ENCODE peak calls at places on chromosomes 6 and 20, in eight cellular contexts. One of them, this sample, is unnamed.

GRCh38 chr6:104418839-104419238 is 440.9 kb downstream of the HACE1 start:
- DNase-seq in cardiac muscle cell: no peak
- DNase-seq in fibroblast of lung: no peak
- DNase-seq in fibroblast of villous mesenchyme: no peak
- DNase-seq in dorsolateral prefrontal cortex: no peak
- DNase-seq in right atrium auricular region: no peak
- DNase-seq in AG04450: no peak
- DNase-seq in astrocyte: no peak
- DNase-seq in this sample: no peak

GRCh38 chr6:67888886-67889681 is 746.0 kb upstream of the ADGRB3 start:
- DNase-seq in cardiac muscle cell: no peak
- DNase-seq in fibroblast of lung: peak
- DNase-seq in fibroblast of villous mesenchyme: no peak
- DNase-seq in dorsolateral prefrontal cortex: no peak
- DNase-seq in right atrium auricular region: no peak
- DNase-seq in AG04450: no peak
- DNase-seq in astrocyte: peak
- DNase-seq in this sample: no peak

GRCh38 chr20:63628246-63628975 is 1.5 kb upstream of the GMEB2 start:
- DNase-seq in cardiac muscle cell: peak
- DNase-seq in fibroblast of lung: peak
- DNase-seq in fibroblast of villous mesenchyme: peak
- DNase-seq in dorsolateral prefrontal cortex: no peak
- DNase-seq in right atrium auricular region: peak
- DNase-seq in AG04450: peak
- DNase-seq in astrocyte: peak
- DNase-seq in this sample: no peak

GRCh38 chr20:47318596-47319516 is 37.6 kb downstream of the ZMYND8 start:
- DNase-seq in cardiac muscle cell: peak
- DNase-seq in fibroblast of lung: peak
- DNase-seq in fibroblast of villous mesenchyme: peak
- DNase-seq in dorsolateral prefrontal cortex: peak
- DNase-seq in right atrium auricular region: peak
- DNase-seq in AG04450: no peak
- DNase-seq in astrocyte: peak
- DNase-seq in this sample: no peak

GRCh38 chr20:63626424-63627128 is at the start of gene GMEB2:
- DNase-seq in cardiac muscle cell: no peak
- DNase-seq in fibroblast of lung: no peak
- DNase-seq in fibroblast of villous mesenchyme: peak
- DNase-seq in dorsolateral prefrontal cortex: peak
- DNase-seq in right atrium auricular region: no peak
- DNase-seq in AG04450: no peak
- DNase-seq in astrocyte: peak
- DNase-seq in this sample: no peak

GRCh38 chr6:139291813-139292619 is at the start of gene TXLNB:
- DNase-seq in cardiac muscle cell: peak
- DNase-seq in fibroblast of lung: peak
- DNase-seq in fibroblast of villous mesenchyme: peak
- DNase-seq in dorsolateral prefrontal cortex: peak
- DNase-seq in right atrium auricular region: peak
- DNase-seq in AG04450: peak
- DNase-seq in astrocyte: peak
- DNase-seq in this sample: no peak

GRCh38 chr6:1199981-1200637 is 111.8 kb upstream of the FOXQ1 start:
- DNase-seq in cardiac muscle cell: no peak
- DNase-seq in fibroblast of lung: no peak
- DNase-seq in fibroblast of villous mesenchyme: no peak
- DNase-seq in dorsolateral prefrontal cortex: no peak
- DNase-seq in right atrium auricular region: no peak
- DNase-seq in AG04450: no peak
- DNase-seq in astrocyte: no peak
- DNase-seq in this sample: no peak

GRCh38 chr6:30635834-30636233 is 9.2 kb downstream of the ATAT1 start:
- DNase-seq in cardiac muscle cell: no peak
- DNase-seq in fibroblast of lung: no peak
- DNase-seq in fibroblast of villous mesenchyme: no peak
- DNase-seq in dorsolateral prefrontal cortex: no peak
- DNase-seq in right atrium auricular region: no peak
- DNase-seq in AG04450: no peak
- DNase-seq in astrocyte: no peak
- DNase-seq in this sample: no peak

GRCh38 chr20:16821211-16822089 is 73.3 kb downstream of the OTOR start:
- DNase-seq in cardiac muscle cell: peak
- DNase-seq in fibroblast of lung: peak
- DNase-seq in fibroblast of villous mesenchyme: peak
- DNase-seq in dorsolateral prefrontal cortex: no peak
- DNase-seq in right atrium auricular region: no peak
- DNase-seq in AG04450: no peak
- DNase-seq in astrocyte: peak
- DNase-seq in this sample: no peak

GRCh38 chr6:32980488-32981038 is 12.2 kb downstream of the BRD2 start:
- DNase-seq in cardiac muscle cell: no peak
- DNase-seq in fibroblast of lung: no peak
- DNase-seq in fibroblast of villous mesenchyme: no peak
- DNase-seq in dorsolateral prefrontal cortex: no peak
- DNase-seq in right atrium auricular region: no peak
- DNase-seq in AG04450: no peak
- DNase-seq in astrocyte: no peak
- DNase-seq in this sample: no peak

GRCh38 chr6:111926731-111927302 is 53.6 kb upstream of the FYN start:
- DNase-seq in cardiac muscle cell: no peak
- DNase-seq in fibroblast of lung: no peak
- DNase-seq in fibroblast of villous mesenchyme: no peak
- DNase-seq in dorsolateral prefrontal cortex: no peak
- DNase-seq in right atrium auricular region: no peak
- DNase-seq in AG04450: no peak
- DNase-seq in astrocyte: no peak
- DNase-seq in this sample: no peak

GRCh38 chr6:144264270-144265060 is 20.7 kb upstream of the UTRN start:
- DNase-seq in cardiac muscle cell: peak
- DNase-seq in fibroblast of lung: peak
- DNase-seq in fibroblast of villous mesenchyme: peak
- DNase-seq in dorsolateral prefrontal cortex: no peak
- DNase-seq in right atrium auricular region: no peak
- DNase-seq in AG04450: peak
- DNase-seq in astrocyte: peak
- DNase-seq in this sample: peak

GRCh38 chr20:58688838-58689237 is 3.8 kb upstream of the NPEPL1 start:
- DNase-seq in cardiac muscle cell: peak
- DNase-seq in fibroblast of lung: no peak
- DNase-seq in fibroblast of villous mesenchyme: peak
- DNase-seq in dorsolateral prefrontal cortex: no peak
- DNase-seq in right atrium auricular region: peak
- DNase-seq in AG04450: no peak
- DNase-seq in astrocyte: no peak
- DNase-seq in this sample: no peak

GRCh38 chr6:14658909-14659561 is 541.5 kb downstream of the CD83 start:
- DNase-seq in cardiac muscle cell: peak
- DNase-seq in fibroblast of lung: no peak
- DNase-seq in fibroblast of villous mesenchyme: no peak
- DNase-seq in dorsolateral prefrontal cortex: no peak
- DNase-seq in right atrium auricular region: no peak
- DNase-seq in AG04450: no peak
- DNase-seq in astrocyte: no peak
- DNase-seq in this sample: no peak

GRCh38 chr6:143465546-143465945 is 14.9 kb downstream of the PEX3 start:
- DNase-seq in cardiac muscle cell: peak
- DNase-seq in fibroblast of lung: peak
- DNase-seq in fibroblast of villous mesenchyme: no peak
- DNase-seq in dorsolateral prefrontal cortex: no peak
- DNase-seq in right atrium auricular region: no peak
- DNase-seq in AG04450: no peak
- DNase-seq in astrocyte: no peak
- DNase-seq in this sample: no peak

GRCh38 chr6:31210119-31210518 is 39.6 kb upstream of the POU5F1 start:
- DNase-seq in cardiac muscle cell: no peak
- DNase-seq in fibroblast of lung: no peak
- DNase-seq in fibroblast of villous mesenchyme: no peak
- DNase-seq in dorsolateral prefrontal cortex: no peak
- DNase-seq in right atrium auricular region: no peak
- DNase-seq in AG04450: no peak
- DNase-seq in astrocyte: no peak
- DNase-seq in this sample: no peak

GRCh38 chr6:41449399-41450245 is 96.6 kb upstream of the FOXP4 start:
- DNase-seq in cardiac muscle cell: peak
- DNase-seq in fibroblast of lung: no peak
- DNase-seq in fibroblast of villous mesenchyme: peak
- DNase-seq in dorsolateral prefrontal cortex: no peak
- DNase-seq in right atrium auricular region: no peak
- DNase-seq in AG04450: no peak
- DNase-seq in astrocyte: no peak
- DNase-seq in this sample: no peak

GRCh38 chr6:24991748-24992467 is 56.1 kb upstream of the RIPOR2 start:
- DNase-seq in cardiac muscle cell: peak
- DNase-seq in fibroblast of lung: no peak
- DNase-seq in fibroblast of villous mesenchyme: peak
- DNase-seq in dorsolateral prefrontal cortex: no peak
- DNase-seq in right atrium auricular region: no peak
- DNase-seq in AG04450: no peak
- DNase-seq in astrocyte: no peak
- DNase-seq in this sample: no peak

GRCh38 chr20:3661060-3661820 is 2.0 kb downstream of the GFRA4 start:
- DNase-seq in cardiac muscle cell: no peak
- DNase-seq in fibroblast of lung: no peak
- DNase-seq in fibroblast of villous mesenchyme: no peak
- DNase-seq in dorsolateral prefrontal cortex: peak
- DNase-seq in right atrium auricular region: no peak
- DNase-seq in AG04450: no peak
- DNase-seq in astrocyte: no peak
- DNase-seq in this sample: no peak

GRCh38 chr20:63682384-63683139 is 13.9 kb upstream of the TNFRSF6B start:
- DNase-seq in cardiac muscle cell: peak
- DNase-seq in fibroblast of lung: peak
- DNase-seq in fibroblast of villous mesenchyme: peak
- DNase-seq in dorsolateral prefrontal cortex: peak
- DNase-seq in right atrium auricular region: peak
- DNase-seq in AG04450: peak
- DNase-seq in astrocyte: peak
- DNase-seq in this sample: peak

GRCh38 chr6:90105766-90106165 is 190.9 kb downstream of the BACH2 start:
- DNase-seq in cardiac muscle cell: peak
- DNase-seq in fibroblast of lung: no peak
- DNase-seq in fibroblast of villous mesenchyme: no peak
- DNase-seq in dorsolateral prefrontal cortex: no peak
- DNase-seq in right atrium auricular region: no peak
- DNase-seq in AG04450: no peak
- DNase-seq in astrocyte: no peak
- DNase-seq in this sample: no peak

GRCh38 chr6:167829513-167829912 is 2.8 kb downstream of the AFDN start:
- DNase-seq in cardiac muscle cell: no peak
- DNase-seq in fibroblast of lung: peak
- DNase-seq in fibroblast of villous mesenchyme: peak
- DNase-seq in dorsolateral prefrontal cortex: no peak
- DNase-seq in right atrium auricular region: no peak
- DNase-seq in AG04450: no peak
- DNase-seq in astrocyte: peak
- DNase-seq in this sample: no peak
- H3K4me3 ChIP-seq in cardiac muscle cell: peak
- H3K4me3 ChIP-seq in fibroblast of lung: no peak
- H3K4me3 ChIP-seq in fibroblast of villous mesenchyme: no peak
- H3K4me3 ChIP-seq in dorsolateral prefrontal cortex: no peak
- H3K4me3 ChIP-seq in right atrium auricular region: no peak
- H3K4me3 ChIP-seq in AG04450: no peak
- H3K4me3 ChIP-seq in astrocyte: no peak
- H3K4me3 ChIP-seq in this sample: no peak

GRCh38 chr6:107173779-107174178 is 58.5 kb upstream of the BEND3 start:
- DNase-seq in cardiac muscle cell: peak
- DNase-seq in fibroblast of lung: peak
- DNase-seq in fibroblast of villous mesenchyme: no peak
- DNase-seq in dorsolateral prefrontal cortex: no peak
- DNase-seq in right atrium auricular region: no peak
- DNase-seq in AG04450: no peak
- DNase-seq in astrocyte: peak
- DNase-seq in this sample: no peak

GRCh38 chr6:107180114-107180513 is 64.8 kb upstream of the BEND3 start:
- DNase-seq in cardiac muscle cell: no peak
- DNase-seq in fibroblast of lung: no peak
- DNase-seq in fibroblast of villous mesenchyme: no peak
- DNase-seq in dorsolateral prefrontal cortex: no peak
- DNase-seq in right atrium auricular region: no peak
- DNase-seq in AG04450: no peak
- DNase-seq in astrocyte: no peak
- DNase-seq in this sample: no peak

GRCh38 chr6:107179004-107179403 is 63.7 kb upstream of the BEND3 start:
- DNase-seq in cardiac muscle cell: peak
- DNase-seq in fibroblast of lung: no peak
- DNase-seq in fibroblast of villous mesenchyme: peak
- DNase-seq in dorsolateral prefrontal cortex: no peak
- DNase-seq in right atrium auricular region: no peak
- DNase-seq in AG04450: no peak
- DNase-seq in astrocyte: no peak
- DNase-seq in this sample: no peak
- TF ChIP-seq CTCF in cardiac muscle cell: peak
- TF ChIP-seq CTCF in fibroblast of lung: peak
- TF ChIP-seq CTCF in fibroblast of villous mesenchyme: peak
- TF ChIP-seq CTCF in dorsolateral prefrontal cortex: peak
- TF ChIP-seq CTCF in right atrium auricular region: peak
- TF ChIP-seq CTCF in AG04450: peak
- TF ChIP-seq CTCF in astrocyte: peak
- TF ChIP-seq CTCF in this sample: peak

GRCh38 chr6:3746696-3747095 is 4.8 kb downstream of the PXDC1 start:
- DNase-seq in cardiac muscle cell: no peak
- DNase-seq in fibroblast of lung: no peak
- DNase-seq in fibroblast of villous mesenchyme: no peak
- DNase-seq in dorsolateral prefrontal cortex: no peak
- DNase-seq in right atrium auricular region: no peak
- DNase-seq in AG04450: no peak
- DNase-seq in astrocyte: no peak
- DNase-seq in this sample: no peak

GRCh38 chr6:3748726-3749389 is 2.7 kb downstream of the PXDC1 start:
- DNase-seq in cardiac muscle cell: no peak
- DNase-seq in fibroblast of lung: no peak
- DNase-seq in fibroblast of villous mesenchyme: peak
- DNase-seq in dorsolateral prefrontal cortex: no peak
- DNase-seq in right atrium auricular region: no peak
- DNase-seq in AG04450: no peak
- DNase-seq in astrocyte: no peak
- DNase-seq in this sample: no peak

GRCh38 chr6:3749390-3749978 is 2.0 kb downstream of the PXDC1 start:
- DNase-seq in cardiac muscle cell: no peak
- DNase-seq in fibroblast of lung: no peak
- DNase-seq in fibroblast of villous mesenchyme: peak
- DNase-seq in dorsolateral prefrontal cortex: no peak
- DNase-seq in right atrium auricular region: no peak
- DNase-seq in AG04450: no peak
- DNase-seq in astrocyte: no peak
- DNase-seq in this sample: no peak

GRCh38 chr6:3747100-3747737 is 4.3 kb downstream of the PXDC1 start:
- DNase-seq in cardiac muscle cell: no peak
- DNase-seq in fibroblast of lung: no peak
- DNase-seq in fibroblast of villous mesenchyme: no peak
- DNase-seq in dorsolateral prefrontal cortex: no peak
- DNase-seq in right atrium auricular region: no peak
- DNase-seq in AG04450: no peak
- DNase-seq in astrocyte: no peak
- DNase-seq in this sample: no peak

GRCh38 chr6:3748208-3748701 is 3.3 kb downstream of the PXDC1 start:
- DNase-seq in cardiac muscle cell: peak
- DNase-seq in fibroblast of lung: peak
- DNase-seq in fibroblast of villous mesenchyme: peak
- DNase-seq in dorsolateral prefrontal cortex: peak
- DNase-seq in right atrium auricular region: peak
- DNase-seq in AG04450: no peak
- DNase-seq in astrocyte: peak
- DNase-seq in this sample: peak
- H3K4me3 ChIP-seq in cardiac muscle cell: no peak
- H3K4me3 ChIP-seq in fibroblast of lung: peak
- H3K4me3 ChIP-seq in fibroblast of villous mesenchyme: peak
- H3K4me3 ChIP-seq in dorsolateral prefrontal cortex: no peak
- H3K4me3 ChIP-seq in right atrium auricular region: no peak
- H3K4me3 ChIP-seq in AG04450: peak
- H3K4me3 ChIP-seq in astrocyte: peak
- H3K4me3 ChIP-seq in this sample: peak

GRCh38 chr6:44868335-44868668 is 459.8 kb upstream of the RUNX2 start:
- DNase-seq in cardiac muscle cell: no peak
- DNase-seq in fibroblast of lung: no peak
- DNase-seq in fibroblast of villous mesenchyme: no peak
- DNase-seq in dorsolateral prefrontal cortex: no peak
- DNase-seq in right atrium auricular region: no peak
- DNase-seq in AG04450: no peak
- DNase-seq in astrocyte: no peak
- DNase-seq in this sample: no peak
- TF ChIP-seq CTCF in cardiac muscle cell: no peak
- TF ChIP-seq CTCF in fibroblast of lung: no peak
- TF ChIP-seq CTCF in fibroblast of villous mesenchyme: no peak
- TF ChIP-seq CTCF in dorsolateral prefrontal cortex: no peak
- TF ChIP-seq CTCF in right atrium auricular region: no peak
- TF ChIP-seq CTCF in AG04450: no peak
- TF ChIP-seq CTCF in astrocyte: no peak
- TF ChIP-seq CTCF in this sample: no peak